ENCODE peak calls at places on chromosome 12, in four cellular contexts. E is A549, H is sigmoid colon, L is transverse colon. G is an unnamed sample.

GRCh38 chr12:54631988-54632728 is 2.5 kb downstream of the LACRT start:
- DNase-seq in H (no peak), L (no peak), E (no peak), G (peak; percentile 68)

GRCh38 chr12:42957136-42957535 is 367.6 kb upstream of the PRICKLE1 start:
- DNase-seq in H (no peak), E (no peak), L (no peak), G (no peak)

GRCh38 chr12:49932746-49933145 is 17.8 kb upstream of the AQP2 start:
- DNase-seq in L (no peak), E (no peak), H (no peak), G (no peak)

GRCh38 chr12:51246254-51246853 is 7.7 kb downstream of the DAZAP2 start:
- DNase-seq in H (no peak), E (no peak), L (peak; percentile 17), G (no peak)

GRCh38 chr12:46455648-46456352 is 83.2 kb upstream of the SLC38A2 start:
- DNase-seq in H (no peak), E (no peak), L (no peak), G (peak; percentile 46)

GRCh38 chr12:111041091-111041490 is 120.7 kb upstream of the MYL2 start:
- DNase-seq in H (no peak), E (no peak), L (no peak), G (no peak)

GRCh38 chr12:95218852-95219171 is 1.2 kb downstream of the VEZT start:
- DNase-seq in E (peak; percentile 31), L (peak; percentile 42), H (no peak), G (no peak)

GRCh38 chr12:80778005-80778541 is 61.4 kb downstream of the MYF5 start:
- DNase-seq in H (peak; percentile 68), E (no peak), L (peak; percentile 39), G (peak; percentile 33)

GRCh38 chr12:57498571-57498970 is 10.7 kb downstream of the MARS1 start:
- DNase-seq in E (no peak), H (no peak), L (no peak), G (no peak)

GRCh38 chr12:107101651-107102050 is 8.3 kb upstream of the CRY1 start:
- DNase-seq in H (no peak), L (no peak), E (no peak), G (no peak)

GRCh38 chr12:2248901-2249381 is 196.2 kb downstream of the CACNA1C start:
- DNase-seq in E (no peak), L (no peak), H (no peak), G (no peak)

GRCh38 chr12:2251485-2252179 is 198.8 kb downstream of the CACNA1C start:
- DNase-seq in H (no peak), E (no peak), L (no peak), G (no peak)

GRCh38 chr12:2247109-2247508 is 194.3 kb downstream of the CACNA1C start:
- DNase-seq in E (no peak), H (no peak), L (no peak), G (no peak)

GRCh38 chr12:2248087-2248900 is 195.5 kb downstream of the CACNA1C start:
- DNase-seq in H (peak; percentile 90), L (peak; percentile 23), E (no peak), G (no peak)

DNA sequence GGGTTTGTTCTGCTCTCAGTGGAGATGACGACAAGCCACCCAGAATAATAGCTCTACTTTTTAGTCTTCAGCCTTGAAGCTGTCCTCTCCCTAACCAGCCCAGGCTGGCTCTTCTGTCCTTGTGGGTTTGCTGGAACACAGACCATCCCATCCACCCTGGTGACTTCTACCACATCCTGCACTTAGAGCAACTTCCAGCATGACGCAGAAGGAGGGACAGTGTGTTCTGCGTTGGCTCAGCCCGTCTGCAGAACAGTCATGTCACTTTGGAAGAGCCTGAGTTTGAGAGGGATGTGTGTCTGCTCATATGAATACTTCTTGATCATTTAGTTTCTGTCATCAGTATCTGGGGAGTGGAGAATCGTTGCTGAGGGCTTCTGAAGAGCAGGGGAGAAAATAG is 198.0 kb downstream of the CACNA1C start:
- DNase-seq in H (no peak), E (no peak), L (no peak), G (no peak)
- TF ChIP-seq EP300 in H (peak; percentile 66), E (no peak), L (no peak), G (no peak)

GRCh38 chr12:131893605-131894312 is 663 bp upstream of the ULK1 start:
- DNase-seq in H (no peak), E (no peak), L (no peak), G (no peak)
- H3K27ac ChIP-seq in H (peak overlapping the region; percentile 86), E (peak overlapping the region; percentile 99), L (peak overlapping the region; percentile 98), G (peak overlapping the region; percentile 98)

GRCh38 chr12:121769831-121770301 is 23.6 kb downstream of the RHOF start:
- DNase-seq in H (no peak), L (peak; percentile 44), E (no peak), G (no peak)
- TF ChIP-seq POLR2A in H (no peak), L (no peak), E (no peak), G (no peak)

GRCh38 chr12:8912910-8913309 is 1.4 kb upstream of the PHC1 start:
- DNase-seq in E (peak; percentile 36), H (no peak), L (no peak), G (peak; percentile 32)
- TF ChIP-seq EP300 in E (no peak), H (no peak), L (no peak), G (no peak)

GRCh38 chr12:19885987-19886804 is 446.9 kb downstream of the AEBP2 start:
- DNase-seq in H (no peak), E (no peak), L (no peak), G (no peak)
- H3K27ac ChIP-seq in H (peak overlapping the region; percentile 64), E (no peak overlapping the region), L (peak overlapping the region; percentile 70), G (no peak overlapping the region)

GRCh38 chr12:58919271-58920101 is 818 bp downstream of the LRIG3 start:
- DNase-seq in L (peak; percentile 42), E (peak; percentile 34), H (peak; percentile 71), G (no peak)
- TF ChIP-seq POLR2A in L (peak; percentile 45), E (no peak), H (peak; percentile 20), G (no peak)

DNA sequence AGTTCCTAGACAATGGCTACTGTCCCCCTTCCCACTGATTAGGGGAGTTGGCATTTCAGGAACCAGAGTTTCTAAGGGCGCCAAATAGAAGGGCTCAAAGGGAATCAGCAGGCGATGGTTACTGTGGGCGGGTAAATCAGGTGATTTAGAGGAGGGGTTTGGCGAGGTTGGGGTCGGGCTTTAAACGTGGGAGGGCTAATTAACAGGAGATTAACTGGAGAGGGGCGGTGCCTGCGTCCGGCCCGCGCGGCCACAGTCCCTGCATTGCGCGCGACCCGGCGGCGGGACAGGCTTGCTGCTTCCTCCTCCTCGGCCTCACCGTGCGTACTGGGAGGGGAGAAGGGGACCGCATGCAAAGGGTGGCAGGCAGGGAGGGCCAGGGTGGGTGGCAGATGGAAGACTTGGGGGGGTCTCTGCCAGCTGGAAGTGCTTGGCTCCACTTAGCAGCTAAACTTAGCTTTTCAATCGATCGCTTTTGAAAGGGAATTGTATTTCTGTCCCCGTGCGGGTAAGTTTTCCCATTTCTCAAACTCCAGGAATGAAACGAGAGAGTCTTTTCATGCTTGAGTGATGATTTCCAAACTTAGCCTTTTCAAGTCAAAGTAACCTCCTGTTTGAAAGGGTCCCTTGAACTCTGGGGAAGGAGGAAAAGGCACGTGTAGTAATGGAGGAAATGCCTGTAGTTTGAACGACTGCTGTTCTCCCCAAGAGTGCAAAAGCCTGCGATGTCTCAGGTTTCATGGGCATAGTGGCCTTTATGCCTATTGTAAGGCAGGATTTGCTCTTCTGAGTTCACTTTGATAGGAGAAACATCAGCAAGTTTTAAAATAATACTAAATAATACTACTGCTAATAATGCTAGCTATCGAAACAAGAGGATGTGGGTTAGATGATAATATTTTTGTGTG is at the start of gene MGST1:
- DNase-seq in E (peak; percentile 38), L (peak; percentile 77), H (peak; percentile 80), G (peak; percentile 79)
- TF ChIP-seq EP300 in E (no peak), L (no peak), H (no peak), G (no peak)

DNA sequence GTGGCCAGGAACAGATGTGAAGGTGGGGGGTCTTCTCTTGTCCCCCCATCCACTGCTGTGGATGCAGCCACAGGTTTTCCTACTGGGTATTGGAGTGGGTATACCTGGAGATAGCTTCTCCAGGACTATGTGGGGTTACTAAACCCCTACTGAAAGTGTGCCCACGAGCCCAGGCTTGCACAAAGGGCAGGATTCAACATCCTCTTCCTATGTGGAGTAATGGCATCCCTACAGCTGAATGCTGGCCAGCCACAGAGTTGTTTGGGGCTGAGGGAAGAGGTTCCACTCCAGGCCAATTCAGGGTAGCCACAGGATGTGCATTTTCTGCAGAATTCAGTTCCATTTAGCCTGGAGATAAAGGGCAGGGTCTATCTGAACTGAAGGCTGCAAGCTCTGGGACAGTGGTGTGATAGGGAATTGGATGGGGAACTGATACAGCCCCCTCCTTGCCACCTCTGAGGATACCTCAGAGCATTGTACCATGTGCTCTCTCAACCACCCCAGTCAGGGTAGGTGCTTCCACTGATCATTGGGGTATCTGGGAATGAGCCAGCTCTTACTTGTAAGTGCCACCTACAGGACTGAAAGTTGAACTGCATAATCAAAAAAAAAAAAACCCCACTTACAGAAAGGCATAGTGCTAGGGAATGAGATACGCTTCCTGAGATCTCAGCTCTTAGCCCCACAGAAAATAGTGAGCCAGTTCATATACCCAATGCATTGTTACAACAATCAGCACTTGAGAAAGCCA is 187.1 kb downstream of the KITLG start:
- DNase-seq in L (no peak), H (no peak), E (no peak), G (no peak)
- H3K27ac ChIP-seq in L (no peak overlapping the region), H (no peak overlapping the region), E (no peak overlapping the region), G (no peak overlapping the region)

DNA sequence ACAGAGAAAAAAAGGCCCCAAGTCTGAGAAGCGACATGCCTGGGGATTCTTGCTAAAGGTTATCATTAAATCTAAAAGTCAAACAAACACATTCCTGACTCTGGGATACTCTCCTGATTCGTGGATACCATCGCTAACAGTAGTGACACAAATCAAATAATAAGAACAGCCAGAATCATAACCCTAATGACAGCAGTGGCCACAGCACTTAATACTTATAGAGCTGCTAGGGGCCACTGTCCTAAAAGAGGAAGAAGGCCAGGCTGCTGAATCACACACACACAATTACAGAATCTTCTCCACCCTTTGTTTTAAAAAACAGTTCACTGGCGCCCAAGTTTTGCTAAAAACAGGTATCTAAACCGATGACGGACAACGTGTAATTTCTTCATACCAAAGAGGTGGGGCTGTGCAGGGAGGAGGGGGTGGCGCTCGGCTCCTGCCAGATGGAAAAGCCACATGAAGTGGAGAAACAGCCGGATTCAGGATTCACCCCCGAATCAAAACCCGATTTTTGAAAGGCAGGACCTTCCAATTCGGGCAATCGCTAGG is 1.1 kb downstream of the CLIP1 start:
- DNase-seq in E (peak; percentile 49), H (peak; percentile 85), L (peak; percentile 52), G (peak; percentile 35)
- TF ChIP-seq POLR2A in E (no peak), H (no peak), L (no peak), G (no peak)

G was measured in stomach.